ENCODE peak calls at places on chromosomes 3 and 15, in seven cellular contexts. One of them, this sample, is unnamed.

GRCh38 chr3:13688034-13688433 is 139.1 kb downstream of the FBLN2 start:
- DNase-seq in heart left ventricle: no peak
- DNase-seq in esophagus muscularis mucosa: no peak
- DNase-seq in right atrium auricular region: no peak
- DNase-seq in cardiac muscle cell: no peak
- DNase-seq in heart right ventricle: no peak
- DNase-seq in pancreas: no peak
- DNase-seq in this sample: no peak

GRCh38 chr3:14158370-14158769 is 20.0 kb downstream of the XPC start:
- DNase-seq in heart left ventricle: no peak
- DNase-seq in esophagus muscularis mucosa: peak; percentile 62
- DNase-seq in right atrium auricular region: no peak
- DNase-seq in cardiac muscle cell: no peak
- DNase-seq in heart right ventricle: no peak
- DNase-seq in pancreas: no peak
- DNase-seq in this sample: no peak

GRCh38 chr15:62603757-62604156 is 438.7 kb upstream of the C2CD4B start:
- DNase-seq in heart left ventricle: no peak
- DNase-seq in esophagus muscularis mucosa: no peak
- DNase-seq in right atrium auricular region: no peak
- DNase-seq in cardiac muscle cell: peak; percentile 84
- DNase-seq in heart right ventricle: no peak
- DNase-seq in pancreas: no peak
- DNase-seq in this sample: peak; percentile 90

GRCh38 chr3:24145981-24146822 is 201.1 kb downstream of the NR1D2 start:
- DNase-seq in heart left ventricle: no peak
- DNase-seq in esophagus muscularis mucosa: no peak
- DNase-seq in right atrium auricular region: no peak
- DNase-seq in cardiac muscle cell: peak; percentile 92
- DNase-seq in heart right ventricle: no peak
- DNase-seq in pancreas: no peak
- DNase-seq in this sample: peak; percentile 43

GRCh38 chr3:66592927-66593625 is 92.3 kb upstream of the LRIG1 start:
- DNase-seq in heart left ventricle: no peak
- DNase-seq in esophagus muscularis mucosa: no peak
- DNase-seq in right atrium auricular region: no peak
- DNase-seq in cardiac muscle cell: no peak
- DNase-seq in heart right ventricle: no peak
- DNase-seq in pancreas: no peak
- DNase-seq in this sample: no peak

GRCh38 chr3:100911956-100912355 is 81.3 kb downstream of the ABI3BP start:
- DNase-seq in heart left ventricle: no peak
- DNase-seq in esophagus muscularis mucosa: no peak
- DNase-seq in right atrium auricular region: no peak
- DNase-seq in cardiac muscle cell: no peak
- DNase-seq in heart right ventricle: no peak
- DNase-seq in pancreas: no peak
- DNase-seq in this sample: no peak

GRCh38 chr3:44712455-44713075 is at the start of gene ZNF502:
- DNase-seq in heart left ventricle: peak; percentile 88
- DNase-seq in esophagus muscularis mucosa: peak; percentile 95
- DNase-seq in right atrium auricular region: peak; percentile 88
- DNase-seq in cardiac muscle cell: peak; percentile 95
- DNase-seq in heart right ventricle: peak; percentile 87
- DNase-seq in pancreas: peak; percentile 89
- DNase-seq in this sample: peak; percentile 70

GRCh38 chr3:62241279-62241678 is 132.1 kb downstream of the FEZF2 start:
- DNase-seq in heart left ventricle: no peak
- DNase-seq in esophagus muscularis mucosa: peak; percentile 2
- DNase-seq in right atrium auricular region: no peak
- DNase-seq in cardiac muscle cell: no peak
- DNase-seq in heart right ventricle: no peak
- DNase-seq in pancreas: no peak
- DNase-seq in this sample: no peak

GRCh38 chr3:118977118-118977517 is 57.5 kb downstream of the IGSF11 start:
- DNase-seq in heart left ventricle: no peak
- DNase-seq in esophagus muscularis mucosa: no peak
- DNase-seq in right atrium auricular region: no peak
- DNase-seq in cardiac muscle cell: no peak
- DNase-seq in heart right ventricle: no peak
- DNase-seq in pancreas: no peak
- DNase-seq in this sample: no peak

GRCh38 chr3:120162400-120162799 is 68.2 kb upstream of the GSK3B start:
- DNase-seq in heart left ventricle: no peak
- DNase-seq in esophagus muscularis mucosa: no peak
- DNase-seq in right atrium auricular region: no peak
- DNase-seq in cardiac muscle cell: peak; percentile 39
- DNase-seq in heart right ventricle: no peak
- DNase-seq in pancreas: no peak
- DNase-seq in this sample: no peak

GRCh38 chr15:76196949-76197315 is 114.3 kb downstream of the ETFA start:
- DNase-seq in heart left ventricle: no peak
- DNase-seq in esophagus muscularis mucosa: no peak
- DNase-seq in right atrium auricular region: no peak
- DNase-seq in cardiac muscle cell: no peak
- DNase-seq in heart right ventricle: peak; percentile 47
- DNase-seq in pancreas: no peak
- DNase-seq in this sample: no peak

GRCh38 chr3:177610677-177611654 is 413.7 kb upstream of the TBL1XR1 start:
- DNase-seq in heart left ventricle: no peak
- DNase-seq in esophagus muscularis mucosa: no peak
- DNase-seq in right atrium auricular region: no peak
- DNase-seq in cardiac muscle cell: no peak
- DNase-seq in heart right ventricle: no peak
- DNase-seq in pancreas: peak; percentile 65
- DNase-seq in this sample: no peak

GRCh38 chr15:87564666-87565065 is 691.9 kb downstream of the NTRK3 start:
- DNase-seq in heart left ventricle: no peak
- DNase-seq in esophagus muscularis mucosa: no peak
- DNase-seq in right atrium auricular region: no peak
- DNase-seq in cardiac muscle cell: no peak
- DNase-seq in heart right ventricle: no peak
- DNase-seq in pancreas: no peak
- DNase-seq in this sample: no peak

GRCh38 chr3:160372780-160373179 is 26.2 kb downstream of the IFT80 start:
- DNase-seq in heart left ventricle: no peak
- DNase-seq in esophagus muscularis mucosa: no peak
- DNase-seq in right atrium auricular region: no peak
- DNase-seq in cardiac muscle cell: no peak
- DNase-seq in heart right ventricle: no peak
- DNase-seq in pancreas: no peak
- DNase-seq in this sample: no peak

GRCh38 chr3:13888576-13888975 is 8.7 kb upstream of the WNT7A start:
- DNase-seq in heart left ventricle: no peak
- DNase-seq in esophagus muscularis mucosa: no peak
- DNase-seq in right atrium auricular region: peak; percentile 13
- DNase-seq in cardiac muscle cell: no peak
- DNase-seq in heart right ventricle: no peak
- DNase-seq in pancreas: no peak
- DNase-seq in this sample: no peak

GRCh38 chr3:50662408-50662807 is 12.3 kb upstream of the DOCK3 start:
- DNase-seq in heart left ventricle: no peak
- DNase-seq in esophagus muscularis mucosa: no peak
- DNase-seq in right atrium auricular region: no peak
- DNase-seq in cardiac muscle cell: no peak
- DNase-seq in heart right ventricle: no peak
- DNase-seq in pancreas: no peak
- DNase-seq in this sample: no peak

GRCh38 chr15:97482521-97482920 is 478.0 kb upstream of the ARRDC4 start:
- DNase-seq in heart left ventricle: no peak
- DNase-seq in esophagus muscularis mucosa: no peak
- DNase-seq in right atrium auricular region: no peak
- DNase-seq in cardiac muscle cell: no peak
- DNase-seq in heart right ventricle: no peak
- DNase-seq in pancreas: no peak
- DNase-seq in this sample: no peak

GRCh38 chr3:27464646-27465045 is 19.5 kb downstream of the SLC4A7 start:
- DNase-seq in heart left ventricle: no peak
- DNase-seq in esophagus muscularis mucosa: no peak
- DNase-seq in right atrium auricular region: no peak
- DNase-seq in cardiac muscle cell: no peak
- DNase-seq in heart right ventricle: no peak
- DNase-seq in pancreas: no peak
- DNase-seq in this sample: no peak

GRCh38 chr15:80996247-80996646 is 4.5 kb upstream of the TLNRD1 start:
- DNase-seq in heart left ventricle: no peak
- DNase-seq in esophagus muscularis mucosa: no peak
- DNase-seq in right atrium auricular region: no peak
- DNase-seq in cardiac muscle cell: peak; percentile 25
- DNase-seq in heart right ventricle: no peak
- DNase-seq in pancreas: no peak
- DNase-seq in this sample: no peak

GRCh38 chr3:100087203-100087602 is 27.1 kb downstream of the FILIP1L start:
- DNase-seq in heart left ventricle: no peak
- DNase-seq in esophagus muscularis mucosa: no peak
- DNase-seq in right atrium auricular region: no peak
- DNase-seq in cardiac muscle cell: peak; percentile 61
- DNase-seq in heart right ventricle: no peak
- DNase-seq in pancreas: no peak
- DNase-seq in this sample: peak; percentile 17

GRCh38 chr3:31968391-31968926 is 12.6 kb downstream of the OSBPL10 start:
- DNase-seq in heart left ventricle: no peak
- DNase-seq in esophagus muscularis mucosa: no peak
- DNase-seq in right atrium auricular region: no peak
- DNase-seq in cardiac muscle cell: peak; percentile 63
- DNase-seq in heart right ventricle: no peak
- DNase-seq in pancreas: no peak
- DNase-seq in this sample: peak; percentile 56

GRCh38 chr15:84810073-84810840 is 6.9 kb upstream of the ALPK3 start:
- DNase-seq in heart left ventricle: no peak
- DNase-seq in esophagus muscularis mucosa: no peak
- DNase-seq in right atrium auricular region: peak; percentile 55
- DNase-seq in cardiac muscle cell: no peak
- DNase-seq in heart right ventricle: no peak
- DNase-seq in pancreas: no peak
- DNase-seq in this sample: no peak

GRCh38 chr15:63818191-63818590 is 15.6 kb downstream of the HERC1 start:
- DNase-seq in heart left ventricle: no peak
- DNase-seq in esophagus muscularis mucosa: no peak
- DNase-seq in right atrium auricular region: no peak
- DNase-seq in cardiac muscle cell: peak; percentile 76
- DNase-seq in heart right ventricle: no peak
- DNase-seq in pancreas: no peak
- DNase-seq in this sample: no peak
- TF ChIP-seq CTCF in heart left ventricle: peak; percentile 7
- TF ChIP-seq CTCF in esophagus muscularis mucosa: no peak
- TF ChIP-seq CTCF in right atrium auricular region: no peak
- TF ChIP-seq CTCF in cardiac muscle cell: peak; percentile 40
- TF ChIP-seq CTCF in heart right ventricle: no peak
- TF ChIP-seq CTCF in pancreas: no peak
- TF ChIP-seq CTCF in this sample: no peak

DNA sequence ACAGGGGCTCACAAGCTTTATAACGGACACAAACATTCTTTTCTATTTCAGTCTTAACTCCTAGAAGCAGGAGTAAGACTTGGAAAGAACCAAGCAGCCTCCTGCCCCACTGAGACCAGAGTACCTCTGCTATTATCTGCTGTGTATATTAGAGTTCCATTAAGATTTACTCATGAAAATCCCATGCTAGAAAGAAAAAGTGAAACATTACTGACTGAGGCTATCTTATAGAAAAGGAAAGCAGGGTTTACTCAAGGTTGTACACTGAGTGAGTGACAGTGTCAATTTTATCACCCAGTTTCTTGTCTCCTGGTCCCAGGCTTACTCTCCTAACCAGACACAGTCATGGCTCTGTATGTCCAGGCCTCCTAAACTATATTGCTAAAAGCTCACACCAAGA is 97.9 kb upstream of the SOX2 start:
- DNase-seq in heart left ventricle: no peak
- DNase-seq in esophagus muscularis mucosa: no peak
- DNase-seq in right atrium auricular region: no peak
- DNase-seq in cardiac muscle cell: no peak
- DNase-seq in heart right ventricle: no peak
- DNase-seq in pancreas: no peak
- DNase-seq in this sample: no peak
- H3K27me3 ChIP-seq in heart left ventricle: no peaks in the 10 kb centered on the region
- H3K27me3 ChIP-seq in esophagus muscularis mucosa: no peaks in the 10 kb centered on the region
- H3K27me3 ChIP-seq in right atrium auricular region: no peaks in the 10 kb centered on the region
- H3K27me3 ChIP-seq in cardiac muscle cell: no peaks in the 10 kb centered on the region
- H3K27me3 ChIP-seq in heart right ventricle: no peaks in the 10 kb centered on the region
- H3K27me3 ChIP-seq in pancreas: no peaks in the 10 kb centered on the region
- H3K27me3 ChIP-seq in this sample: no peaks in the 10 kb centered on the region

GRCh38 chr15:65087411-65087810 is 10.9 kb downstream of the KBTBD13 start:
- DNase-seq in heart left ventricle: no peak
- DNase-seq in esophagus muscularis mucosa: no peak
- DNase-seq in right atrium auricular region: no peak
- DNase-seq in cardiac muscle cell: no peak
- DNase-seq in heart right ventricle: no peak
- DNase-seq in pancreas: no peak
- DNase-seq in this sample: no peak
- H3K4me1 ChIP-seq in heart left ventricle: peaks cover 81% of the 10 kb centered on the region
- H3K4me1 ChIP-seq in esophagus muscularis mucosa: peaks cover 100% of the 10 kb centered on the region
- H3K4me1 ChIP-seq in right atrium auricular region: peaks cover 79% of the 10 kb centered on the region
- H3K4me1 ChIP-seq in cardiac muscle cell: peaks cover 32% of the 10 kb centered on the region
- H3K4me1 ChIP-seq in heart right ventricle: peaks cover 89% of the 10 kb centered on the region
- H3K4me1 ChIP-seq in pancreas: no peaks in the 10 kb centered on the region
- H3K4me1 ChIP-seq in this sample: no peaks in the 10 kb centered on the region

GRCh38 chr3:158540066-158540465 is 30.9 kb upstream of the MLF1 start:
- DNase-seq in heart left ventricle: no peak
- DNase-seq in esophagus muscularis mucosa: no peak
- DNase-seq in right atrium auricular region: no peak
- DNase-seq in cardiac muscle cell: no peak
- DNase-seq in heart right ventricle: no peak
- DNase-seq in pancreas: no peak
- DNase-seq in this sample: no peak

DNA sequence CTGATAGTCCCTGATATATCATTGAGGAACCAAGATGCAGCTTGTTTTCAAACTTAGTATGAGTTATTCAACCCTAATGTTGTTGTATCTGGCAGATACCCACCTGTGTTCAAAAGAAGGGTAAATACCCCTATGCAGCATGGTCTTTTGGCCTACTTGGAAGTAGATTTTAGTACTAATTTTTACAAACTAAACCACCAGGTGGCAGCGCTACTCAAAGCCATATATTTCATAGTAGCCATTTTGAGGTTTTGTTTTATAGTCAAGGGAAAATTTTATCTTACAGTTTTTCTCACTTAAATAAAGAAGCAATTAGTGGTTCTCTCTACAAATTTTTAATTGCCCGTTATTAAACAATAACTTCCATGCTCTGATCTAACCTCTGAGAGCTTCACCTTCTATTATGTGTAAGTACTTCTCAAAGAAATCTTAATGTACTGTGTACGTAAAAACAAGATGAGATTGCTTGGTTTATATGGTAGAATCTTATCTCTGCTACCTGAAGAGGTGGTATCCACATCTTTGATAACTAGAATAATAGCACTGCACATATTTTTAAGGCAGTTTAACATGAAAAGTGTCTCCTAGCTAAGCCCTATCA is 31.5 kb upstream of the MLF1 start:
- DNase-seq in heart left ventricle: peak; percentile 7
- DNase-seq in esophagus muscularis mucosa: no peak
- DNase-seq in right atrium auricular region: no peak
- DNase-seq in cardiac muscle cell: peak; percentile 74
- DNase-seq in heart right ventricle: no peak
- DNase-seq in pancreas: peak; percentile 14
- DNase-seq in this sample: peak; percentile 19
- TF ChIP-seq CTCF in heart left ventricle: peak; percentile 37
- TF ChIP-seq CTCF in esophagus muscularis mucosa: peak; percentile 27
- TF ChIP-seq CTCF in right atrium auricular region: peak; percentile 47
- TF ChIP-seq CTCF in cardiac muscle cell: peak; percentile 53
- TF ChIP-seq CTCF in heart right ventricle: peak; percentile 30
- TF ChIP-seq CTCF in pancreas: no peak
- TF ChIP-seq CTCF in this sample: peak; percentile 70

This sample was measured in foreskin keratinocyte.